ENCODE peak calls at places on chromosomes 4 and X, in eight cellular contexts. H is SK-N-SH; J is heart left ventricle; Z is CD8-positive, alpha-beta T cell; R is K562; U is neural progenitor cell; N is HCT116; D is cardiac muscle cell. T is an unnamed sample.
A peak's percentile ranks its signal among the peaks of the same experiment; 100 is the strongest.

GRCh38 chr4:61273237-61273636 is 73.1 kb downstream of the ADGRL3 start:
- DNase-seq in H (no peak), J (no peak), Z (no peak), R (no peak), U (no peak), N (no peak), D (no peak), T (no peak)

GRCh38 chr4:158906073-158906472 is 137.2 kb downstream of the FNIP2 start:
- DNase-seq in H (no peak), J (no peak), Z (no peak), R (no peak), U (no peak), N (no peak), D (no peak), T (no peak)

GRCh38 chrX:1421433-1422134 is 29.7 kb upstream of the SLC25A6 start:
- DNase-seq in H (no peak), J (no peak), Z (no peak), R (no peak), U (no peak), N (no peak), D (no peak), T (no peak)

GRCh38 chrX:1385251-1385794 is 6.6 kb downstream of the SLC25A6 start:
- DNase-seq in H (peak; percentile 27), J (peak; percentile 53), Z (no peak), R (no peak), U (no peak), N (no peak), D (no peak), T (no peak)

GRCh38 chr4:110628321-110629213 is 5.7 kb upstream of the PITX2 start:
- DNase-seq in H (no peak), J (no peak), Z (no peak), R (no peak), U (peak; percentile 68), N (no peak), D (no peak), T (no peak)

GRCh38 chrX:19683817-19684216 is 168.5 kb upstream of the MAP3K15 start:
- DNase-seq in H (no peak), J (no peak), Z (no peak), R (no peak), U (no peak), N (no peak), D (no peak), T (peak; percentile 29)

GRCh38 chr4:53712326-53712725 is 121.0 kb upstream of the LNX1 start:
- DNase-seq in H (peak; percentile 9), J (no peak), Z (no peak), R (no peak), U (no peak), N (no peak), D (peak; percentile 11), T (no peak)

GRCh38 chr4:87807402-87807801 is 8.0 kb downstream of the IBSP start:
- DNase-seq in H (no peak), J (no peak), Z (no peak), R (no peak), U (no peak), N (no peak), D (no peak), T (no peak)

GRCh38 chr4:181225616-181226261 is 1017.5 kb upstream of the TENM3 start:
- DNase-seq in H (no peak), J (no peak), Z (no peak), R (no peak), U (peak; percentile 60), N (no peak), D (no peak), T (no peak)

GRCh38 chr4:110003401-110004187 is 90.9 kb downstream of the EGF start:
- DNase-seq in H (no peak), J (no peak), Z (no peak), R (no peak), U (no peak), N (no peak), D (no peak), T (no peak)

GRCh38 chr4:185580699-185581098 is 45.4 kb upstream of the PDLIM3 start:
- DNase-seq in H (no peak), J (no peak), Z (no peak), R (no peak), U (no peak), N (no peak), D (no peak), T (no peak)

GRCh38 chr4:122005064-122005755 is 53.4 kb upstream of the TRPC3 start:
- DNase-seq in H (no peak), J (no peak), Z (no peak), R (no peak), U (no peak), N (no peak), D (no peak), T (no peak)

GRCh38 chr4:141347738-141348524 is 127.2 kb downstream of the ZNF330 start:
- DNase-seq in H (no peak), J (no peak), Z (no peak), R (no peak), U (no peak), N (no peak), D (no peak), T (no peak)

GRCh38 chr4:157220026-157220881 is at the start of gene GRIA2:
- DNase-seq in H (peak; percentile 89), J (peak; percentile 70), Z (no peak), R (peak; percentile 14), U (peak; percentile 93), N (no peak), D (peak; percentile 91), T (no peak)

GRCh38 chrX:31832263-31832662 is 760.4 kb upstream of the FTHL17 start:
- DNase-seq in H (peak; percentile 6), J (no peak), Z (no peak), R (no peak), U (no peak), N (no peak), D (no peak), T (no peak)

GRCh38 chr4:120232050-120232449 is 165.4 kb upstream of the MAD2L1 start:
- DNase-seq in H (no peak), J (no peak), Z (no peak), R (no peak), U (no peak), N (no peak), D (no peak), T (no peak)

GRCh38 chr4:4499438-4500123 is 42.3 kb downstream of the STX18 start:
- DNase-seq in H (no peak), J (no peak), Z (no peak), R (no peak), U (no peak), N (no peak), D (no peak), T (no peak)

GRCh38 chr4:101328063-101328602 is 19.2 kb downstream of the PPP3CA start:
- DNase-seq in H (no peak), J (no peak), Z (no peak), R (no peak), U (no peak), N (no peak), D (no peak), T (no peak)

GRCh38 chr4:19309365-19309764 is 942.3 kb upstream of the SLIT2 start:
- DNase-seq in H (no peak), J (no peak), Z (no peak), R (no peak), U (peak; percentile 15), N (no peak), D (peak; percentile 14), T (no peak)

GRCh38 chr4:18322111-18322510 is 300.6 kb upstream of the LCORL start:
- DNase-seq in H (no peak), J (no peak), Z (no peak), R (no peak), U (peak; percentile 6), N (no peak), D (no peak), T (no peak)

GRCh38 chrX:147174596-147174995 is 360.1 kb upstream of the CXorf51A start:
- DNase-seq in H (no peak), J (no peak), Z (no peak), R (no peak), U (no peak), N (no peak), D (no peak), T (no peak)

GRCh38 chr4:122747068-122747467 is 14.6 kb downstream of the BBS12 start:
- DNase-seq in H (no peak), J (no peak), Z (no peak), R (no peak), U (no peak), N (no peak), D (no peak), T (no peak)

GRCh38 chr4:158020734-158021346 is 152.0 kb downstream of the GASK1B start:
- DNase-seq in H (no peak), J (no peak), Z (no peak), R (no peak), U (no peak), N (peak; percentile 47), D (peak; percentile 34), T (no peak)

GRCh38 chrX:134948333-134949241 is 42.2 kb upstream of the SMIM10 start:
- DNase-seq in H (no peak), J (no peak), Z (no peak), R (no peak), U (no peak), N (peak; percentile 50), D (peak; percentile 20), T (no peak)

GRCh38 chr4:2816401-2816954 is 23.6 kb downstream of the SH3BP2 start:
- DNase-seq in H (no peak), J (no peak), Z (no peak), R (no peak), U (no peak), N (no peak), D (no peak), T (no peak)

GRCh38 chr4:22391548-22391947 is 124.3 kb downstream of the ADGRA3 start:
- DNase-seq in H (no peak), J (no peak), Z (no peak), R (no peak), U (no peak), N (no peak), D (no peak), T (no peak)

GRCh38 chr4:7771056-7771455 is 168.6 kb downstream of the AFAP1 start:
- DNase-seq in H (no peak), J (no peak), Z (peak; percentile 23), R (no peak), U (no peak), N (no peak), D (no peak), T (peak; percentile 21)

GRCh38 chr4:76569695-76570094 is 134.7 kb downstream of the SHROOM3 start:
- DNase-seq in H (no peak), J (no peak), Z (no peak), R (no peak), U (no peak), N (no peak), D (no peak), T (no peak)
- H3K27ac ChIP-seq in H (no peak overlapping the region), J (no peak overlapping the region), Z (no peak overlapping the region), R (no peak overlapping the region), U (no peak overlapping the region), N (no peak overlapping the region), D (peak overlapping the region; percentile 37), T (no peak overlapping the region)

GRCh38 chr4:76620723-76621463 is 185.9 kb downstream of the SHROOM3 start:
- DNase-seq in H (no peak), J (no peak), Z (no peak), R (no peak), U (no peak), N (no peak), D (peak; percentile 68), T (no peak)
- TF ChIP-seq CTCF in H (no peak), J (no peak), Z (no peak), R (no peak), U (no peak), N (no peak), D (no peak), T (no peak)

GRCh38 chr4:33339762-33340161 is 2619.6 kb downstream of the PCDH7 start:
- DNase-seq in H (no peak), J (no peak), Z (no peak), R (no peak), U (no peak), N (no peak), D (no peak), T (no peak)
- H3K9me3 ChIP-seq in H (no peaks in the 10 kb centered on the region), J (peaks cover 34% of the 10 kb centered on the region), Z (no peaks in the 10 kb centered on the region), R (no peaks in the 10 kb centered on the region), U (peaks cover 8% of the 10 kb centered on the region), N (no peaks in the 10 kb centered on the region), D (no peaks in the 10 kb centered on the region), T (no peaks in the 10 kb centered on the region)

GRCh38 chrX:9153299-9153698 is 119.4 kb upstream of the FAM9B start:
- DNase-seq in H (no peak), J (no peak), Z (no peak), R (no peak), U (no peak), N (no peak), D (no peak), T (no peak)
- H3K27ac ChIP-seq in H (no peak overlapping the region), J (no peak overlapping the region), Z (no peak overlapping the region), R (no peak overlapping the region), U (no peak overlapping the region), N (no peak overlapping the region), D (no peak overlapping the region), T (no peak overlapping the region)

T was measured in CD4-positive, alpha-beta T cell.